ENCODE peak calls at places on chromosomes 1 and 21, in seven cellular contexts. One of them, this sample, is unnamed.

GRCh38 chr1:91948501-91949355 is 473 bp upstream of the BRDT start:
- DNase-seq in lower leg skin: no peak
- DNase-seq in heart right ventricle: no peak
- DNase-seq in neural progenitor cell: no peak
- DNase-seq in astrocyte of the cerebellum: no peak
- DNase-seq in kidney: peak; percentile 76
- DNase-seq in cardiac fibroblast: no peak
- DNase-seq in this sample: no peak

GRCh38 chr1:204254031-204254661 is 40.4 kb upstream of the GOLT1A start:
- DNase-seq in lower leg skin: peak; percentile 94
- DNase-seq in heart right ventricle: peak; percentile 51
- DNase-seq in neural progenitor cell: peak; percentile 51
- DNase-seq in astrocyte of the cerebellum: no peak
- DNase-seq in kidney: peak; percentile 86
- DNase-seq in cardiac fibroblast: peak; percentile 67
- DNase-seq in this sample: no peak

GRCh38 chr21:34807146-34807880 is 138.5 kb downstream of the CLIC6 start:
- DNase-seq in lower leg skin: peak; percentile 86
- DNase-seq in heart right ventricle: no peak
- DNase-seq in neural progenitor cell: no peak
- DNase-seq in astrocyte of the cerebellum: peak; percentile 91
- DNase-seq in kidney: no peak
- DNase-seq in cardiac fibroblast: peak; percentile 99
- DNase-seq in this sample: no peak

GRCh38 chr1:46302091-46303037 is 1.1 kb downstream of the LRRC41 start:
- DNase-seq in lower leg skin: peak; percentile 90
- DNase-seq in heart right ventricle: peak; percentile 42
- DNase-seq in neural progenitor cell: peak; percentile 85
- DNase-seq in astrocyte of the cerebellum: no peak
- DNase-seq in kidney: peak; percentile 81
- DNase-seq in cardiac fibroblast: peak; percentile 57
- DNase-seq in this sample: peak; percentile 47

GRCh38 chr21:33026878-33027400 is 1.2 kb downstream of the OLIG2 start:
- DNase-seq in lower leg skin: peak; percentile 69
- DNase-seq in heart right ventricle: no peak
- DNase-seq in neural progenitor cell: peak; percentile 70
- DNase-seq in astrocyte of the cerebellum: no peak
- DNase-seq in kidney: no peak
- DNase-seq in cardiac fibroblast: peak; percentile 39
- DNase-seq in this sample: no peak

GRCh38 chr1:159406821-159407220 is 25.2 kb upstream of the OR10J4 start:
- DNase-seq in lower leg skin: no peak
- DNase-seq in heart right ventricle: no peak
- DNase-seq in neural progenitor cell: no peak
- DNase-seq in astrocyte of the cerebellum: no peak
- DNase-seq in kidney: no peak
- DNase-seq in cardiac fibroblast: no peak
- DNase-seq in this sample: no peak

GRCh38 chr1:15027515-15027948 is 126.0 kb upstream of the TMEM51 start:
- DNase-seq in lower leg skin: peak; percentile 96
- DNase-seq in heart right ventricle: peak; percentile 77
- DNase-seq in neural progenitor cell: peak; percentile 67
- DNase-seq in astrocyte of the cerebellum: peak; percentile 50
- DNase-seq in kidney: peak; percentile 83
- DNase-seq in cardiac fibroblast: peak; percentile 49
- DNase-seq in this sample: peak; percentile 76

GRCh38 chr1:165845992-165846748 is 18.8 kb downstream of the UCK2 start:
- DNase-seq in lower leg skin: no peak
- DNase-seq in heart right ventricle: no peak
- DNase-seq in neural progenitor cell: no peak
- DNase-seq in astrocyte of the cerebellum: no peak
- DNase-seq in kidney: no peak
- DNase-seq in cardiac fibroblast: no peak
- DNase-seq in this sample: no peak

GRCh38 chr1:98817830-98818229 is 156.3 kb downstream of the SNX7 start:
- DNase-seq in lower leg skin: no peak
- DNase-seq in heart right ventricle: no peak
- DNase-seq in neural progenitor cell: no peak
- DNase-seq in astrocyte of the cerebellum: no peak
- DNase-seq in kidney: no peak
- DNase-seq in cardiac fibroblast: no peak
- DNase-seq in this sample: no peak

GRCh38 chr21:15638856-15639549 is 90.8 kb upstream of the USP25 start:
- DNase-seq in lower leg skin: no peak
- DNase-seq in heart right ventricle: no peak
- DNase-seq in neural progenitor cell: no peak
- DNase-seq in astrocyte of the cerebellum: peak; percentile 18
- DNase-seq in kidney: no peak
- DNase-seq in cardiac fibroblast: peak; percentile 37
- DNase-seq in this sample: no peak

GRCh38 chr21:22904385-22904784 is 1906.2 kb downstream of the NCAM2 start:
- DNase-seq in lower leg skin: no peak
- DNase-seq in heart right ventricle: no peak
- DNase-seq in neural progenitor cell: no peak
- DNase-seq in astrocyte of the cerebellum: no peak
- DNase-seq in kidney: no peak
- DNase-seq in cardiac fibroblast: no peak
- DNase-seq in this sample: no peak

GRCh38 chr1:119778886-119779560 is 10.3 kb upstream of the HMGCS2 start:
- DNase-seq in lower leg skin: no peak
- DNase-seq in heart right ventricle: no peak
- DNase-seq in neural progenitor cell: no peak
- DNase-seq in astrocyte of the cerebellum: no peak
- DNase-seq in kidney: no peak
- DNase-seq in cardiac fibroblast: no peak
- DNase-seq in this sample: no peak

GRCh38 chr1:203573730-203574129 is 52.9 kb upstream of the ATP2B4 start:
- DNase-seq in lower leg skin: no peak
- DNase-seq in heart right ventricle: no peak
- DNase-seq in neural progenitor cell: no peak
- DNase-seq in astrocyte of the cerebellum: no peak
- DNase-seq in kidney: no peak
- DNase-seq in cardiac fibroblast: no peak
- DNase-seq in this sample: no peak

GRCh38 chr1:61742620-61743431 is 546 bp downstream of the PATJ start:
- DNase-seq in lower leg skin: peak; percentile 86
- DNase-seq in heart right ventricle: peak; percentile 62
- DNase-seq in neural progenitor cell: peak; percentile 72
- DNase-seq in astrocyte of the cerebellum: no peak
- DNase-seq in kidney: peak; percentile 86
- DNase-seq in cardiac fibroblast: peak; percentile 38
- DNase-seq in this sample: peak; percentile 22

GRCh38 chr1:201656670-201657032 is 117.7 kb downstream of the NAV1 start:
- DNase-seq in lower leg skin: no peak
- DNase-seq in heart right ventricle: peak; percentile 61
- DNase-seq in neural progenitor cell: no peak
- DNase-seq in astrocyte of the cerebellum: no peak
- DNase-seq in kidney: no peak
- DNase-seq in cardiac fibroblast: peak; percentile 48
- DNase-seq in this sample: no peak

GRCh38 chr21:32386195-32386870 is 6.5 kb downstream of the URB1 start:
- DNase-seq in lower leg skin: no peak
- DNase-seq in heart right ventricle: peak; percentile 42
- DNase-seq in neural progenitor cell: no peak
- DNase-seq in astrocyte of the cerebellum: no peak
- DNase-seq in kidney: no peak
- DNase-seq in cardiac fibroblast: peak; percentile 48
- DNase-seq in this sample: no peak

GRCh38 chr1:66217021-66217420 is 316.9 kb upstream of the SGIP1 start:
- DNase-seq in lower leg skin: no peak
- DNase-seq in heart right ventricle: no peak
- DNase-seq in neural progenitor cell: no peak
- DNase-seq in astrocyte of the cerebellum: no peak
- DNase-seq in kidney: no peak
- DNase-seq in cardiac fibroblast: peak; percentile 67
- DNase-seq in this sample: no peak

GRCh38 chr1:56414728-56415224 is 164.6 kb downstream of the PLPP3 start:
- DNase-seq in lower leg skin: no peak
- DNase-seq in heart right ventricle: no peak
- DNase-seq in neural progenitor cell: no peak
- DNase-seq in astrocyte of the cerebellum: no peak
- DNase-seq in kidney: no peak
- DNase-seq in cardiac fibroblast: no peak
- DNase-seq in this sample: no peak

DNA sequence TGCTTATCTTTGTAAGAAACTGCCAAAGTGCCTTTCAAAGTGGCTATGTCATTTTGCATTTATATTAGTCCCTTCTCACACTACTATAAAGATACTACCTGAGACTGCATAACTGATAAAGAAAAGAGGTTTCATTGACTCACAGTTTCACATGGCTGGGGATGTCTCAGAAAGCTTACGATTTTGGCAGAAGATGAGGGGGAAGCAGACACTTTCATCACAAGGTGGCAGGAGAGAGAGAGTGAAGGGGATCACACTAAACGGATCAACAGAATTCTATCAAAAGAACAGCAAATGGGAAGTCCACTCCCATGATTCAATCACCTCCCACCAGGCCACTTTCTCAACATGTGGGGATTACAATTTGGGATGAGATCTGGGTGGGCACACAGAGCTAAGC is 1352.0 kb upstream of the B3GALT2 start:
- DNase-seq in lower leg skin: no peak
- DNase-seq in heart right ventricle: no peak
- DNase-seq in neural progenitor cell: peak; percentile 32
- DNase-seq in astrocyte of the cerebellum: no peak
- DNase-seq in kidney: no peak
- DNase-seq in cardiac fibroblast: no peak
- DNase-seq in this sample: no peak
- TF ChIP-seq CTCF in lower leg skin: no peak
- TF ChIP-seq CTCF in heart right ventricle: no peak
- TF ChIP-seq CTCF in neural progenitor cell: peak; percentile 44
- TF ChIP-seq CTCF in astrocyte of the cerebellum: no peak
- TF ChIP-seq CTCF in kidney: no peak
- TF ChIP-seq CTCF in cardiac fibroblast: no peak
- TF ChIP-seq CTCF in this sample: no peak

GRCh38 chr1:240833057-240833456 is 221.1 kb upstream of the GREM2 start:
- DNase-seq in lower leg skin: no peak
- DNase-seq in heart right ventricle: no peak
- DNase-seq in neural progenitor cell: no peak
- DNase-seq in astrocyte of the cerebellum: no peak
- DNase-seq in kidney: no peak
- DNase-seq in cardiac fibroblast: no peak
- DNase-seq in this sample: no peak

GRCh38 chr1:240827786-240828185 is 215.8 kb upstream of the GREM2 start:
- DNase-seq in lower leg skin: no peak
- DNase-seq in heart right ventricle: no peak
- DNase-seq in neural progenitor cell: no peak
- DNase-seq in astrocyte of the cerebellum: no peak
- DNase-seq in kidney: no peak
- DNase-seq in cardiac fibroblast: no peak
- DNase-seq in this sample: no peak

GRCh38 chr1:240831191-240831631 is 219.3 kb upstream of the GREM2 start:
- DNase-seq in lower leg skin: no peak
- DNase-seq in heart right ventricle: no peak
- DNase-seq in neural progenitor cell: no peak
- DNase-seq in astrocyte of the cerebellum: no peak
- DNase-seq in kidney: no peak
- DNase-seq in cardiac fibroblast: peak; percentile 83
- DNase-seq in this sample: no peak

DNA sequence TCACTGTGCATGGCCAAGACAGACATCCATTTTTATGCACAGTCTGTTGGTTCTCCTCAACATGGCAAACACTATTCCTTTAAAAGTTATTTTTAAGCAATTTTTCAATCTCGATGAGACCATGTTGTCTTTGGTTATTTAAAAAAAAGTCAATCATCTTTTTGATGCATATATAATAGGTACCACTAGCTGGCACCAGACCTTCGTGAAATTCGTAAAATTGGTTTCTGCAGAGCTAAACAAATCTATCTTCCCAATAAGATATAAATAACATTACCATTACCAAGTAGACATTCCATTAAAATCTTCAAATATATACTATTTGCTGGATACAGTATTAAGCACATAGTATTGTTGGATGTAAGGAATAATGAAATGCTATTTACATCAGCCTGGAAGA is 220.0 kb upstream of the GREM2 start:
- DNase-seq in lower leg skin: no peak
- DNase-seq in heart right ventricle: no peak
- DNase-seq in neural progenitor cell: no peak
- DNase-seq in astrocyte of the cerebellum: no peak
- DNase-seq in kidney: no peak
- DNase-seq in cardiac fibroblast: peak; percentile 27
- DNase-seq in this sample: no peak
- TF ChIP-seq CTCF in lower leg skin: no peak
- TF ChIP-seq CTCF in heart right ventricle: no peak
- TF ChIP-seq CTCF in neural progenitor cell: peak; percentile 11
- TF ChIP-seq CTCF in astrocyte of the cerebellum: no peak
- TF ChIP-seq CTCF in kidney: no peak
- TF ChIP-seq CTCF in cardiac fibroblast: peak; percentile 20
- TF ChIP-seq CTCF in this sample: peak; percentile 25

GRCh38 chr1:22500058-22500457 is 48.4 kb downstream of the ZBTB40 start:
- DNase-seq in lower leg skin: no peak
- DNase-seq in heart right ventricle: no peak
- DNase-seq in neural progenitor cell: no peak
- DNase-seq in astrocyte of the cerebellum: no peak
- DNase-seq in kidney: no peak
- DNase-seq in cardiac fibroblast: peak; percentile 2
- DNase-seq in this sample: no peak
- TF ChIP-seq CTCF in lower leg skin: no peak
- TF ChIP-seq CTCF in heart right ventricle: no peak
- TF ChIP-seq CTCF in neural progenitor cell: no peak
- TF ChIP-seq CTCF in astrocyte of the cerebellum: no peak
- TF ChIP-seq CTCF in kidney: no peak
- TF ChIP-seq CTCF in cardiac fibroblast: no peak
- TF ChIP-seq CTCF in this sample: peak; percentile 10

DNA sequence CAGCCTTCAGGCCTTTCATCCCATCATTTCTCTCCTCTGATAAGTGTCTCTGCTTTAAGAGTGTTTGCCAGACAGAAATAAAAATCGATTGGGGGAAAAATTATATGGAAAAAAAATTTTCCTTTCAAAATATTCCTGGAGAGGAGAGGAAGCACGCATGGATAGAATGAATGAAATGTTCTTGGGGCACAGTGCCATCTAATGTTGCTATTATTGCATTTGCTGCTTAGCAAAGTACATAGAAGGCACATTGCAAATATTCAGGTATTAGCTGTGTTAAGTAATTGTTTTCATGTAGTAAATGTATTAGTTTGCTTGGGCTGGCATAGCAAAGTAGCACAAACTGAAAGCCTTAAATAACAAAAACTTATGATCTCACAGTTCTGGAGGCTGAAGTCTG is 18.1 kb downstream of the B3GALT5 start:
- DNase-seq in lower leg skin: no peak
- DNase-seq in heart right ventricle: no peak
- DNase-seq in neural progenitor cell: no peak
- DNase-seq in astrocyte of the cerebellum: no peak
- DNase-seq in kidney: no peak
- DNase-seq in cardiac fibroblast: no peak
- DNase-seq in this sample: no peak
- TF ChIP-seq CTCF in lower leg skin: no peak
- TF ChIP-seq CTCF in heart right ventricle: no peak
- TF ChIP-seq CTCF in neural progenitor cell: no peak
- TF ChIP-seq CTCF in astrocyte of the cerebellum: no peak
- TF ChIP-seq CTCF in kidney: no peak
- TF ChIP-seq CTCF in cardiac fibroblast: no peak
- TF ChIP-seq CTCF in this sample: no peak

DNA sequence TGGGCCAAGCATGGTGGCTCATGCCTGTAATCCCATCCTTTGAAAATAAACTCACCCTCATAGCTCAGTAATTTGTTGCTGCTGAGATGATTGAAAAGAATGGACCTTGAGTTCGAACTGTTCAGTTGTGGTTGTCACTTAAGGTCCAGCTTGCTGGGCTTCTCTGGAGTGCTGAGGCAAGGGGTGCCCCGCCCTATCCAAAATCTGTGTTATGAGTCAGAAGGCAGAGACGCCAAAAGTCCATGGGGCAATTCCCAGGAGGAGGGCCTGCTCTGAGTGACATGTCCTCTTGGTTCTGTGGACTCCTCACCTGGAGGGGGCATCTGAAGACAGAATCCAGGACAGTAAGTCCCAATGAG is 64.9 kb downstream of the MYOM3 start:
- DNase-seq in lower leg skin: peak; percentile 94
- DNase-seq in heart right ventricle: no peak
- DNase-seq in neural progenitor cell: no peak
- DNase-seq in astrocyte of the cerebellum: peak; percentile 6
- DNase-seq in kidney: no peak
- DNase-seq in cardiac fibroblast: peak; percentile 78
- DNase-seq in this sample: no peak
- TF ChIP-seq CTCF in lower leg skin: no peak
- TF ChIP-seq CTCF in heart right ventricle: no peak
- TF ChIP-seq CTCF in neural progenitor cell: no peak
- TF ChIP-seq CTCF in astrocyte of the cerebellum: no peak
- TF ChIP-seq CTCF in kidney: no peak
- TF ChIP-seq CTCF in cardiac fibroblast: no peak
- TF ChIP-seq CTCF in this sample: no peak